ENCODE peak calls at places on chromosomes 7 and 10, in five cellular contexts. One of them, this sample, is unnamed.

GRCh38 chr7:66355762-66356161 is 150.6 kb downstream of the TPST1 start:
- DNase-seq in tibial artery: no peak
- DNase-seq in substantia nigra: no peak
- DNase-seq in neural progenitor cell: no peak
- DNase-seq in fibroblast of lung: no peak
- DNase-seq in this sample: no peak

GRCh38 chr7:17444673-17445072 is 146.2 kb downstream of the AHR start:
- DNase-seq in tibial artery: no peak
- DNase-seq in fibroblast of lung: peak
- DNase-seq in substantia nigra: no peak
- DNase-seq in neural progenitor cell: no peak
- DNase-seq in this sample: no peak

GRCh38 chr7:114460021-114460420 is 45.4 kb downstream of the FOXP2 start:
- DNase-seq in neural progenitor cell: no peak
- DNase-seq in substantia nigra: no peak
- DNase-seq in fibroblast of lung: no peak
- DNase-seq in tibial artery: no peak
- DNase-seq in this sample: no peak

GRCh38 chr7:13291010-13291409 is 603.6 kb downstream of the ARL4A start:
- DNase-seq in fibroblast of lung: peak
- DNase-seq in substantia nigra: no peak
- DNase-seq in tibial artery: no peak
- DNase-seq in neural progenitor cell: no peak
- DNase-seq in this sample: no peak

GRCh38 chr7:6532516-6532915 is 18.7 kb downstream of the GRID2IP start:
- DNase-seq in neural progenitor cell: no peak
- DNase-seq in substantia nigra: peak
- DNase-seq in fibroblast of lung: no peak
- DNase-seq in tibial artery: no peak
- DNase-seq in this sample: no peak

GRCh38 chr7:78377532-78377931 is 579.0 kb downstream of the PHTF2 start:
- DNase-seq in substantia nigra: no peak
- DNase-seq in fibroblast of lung: no peak
- DNase-seq in neural progenitor cell: no peak
- DNase-seq in tibial artery: no peak
- DNase-seq in this sample: no peak

GRCh38 chr7:127751062-127751722 is 99.2 kb downstream of the SND1 start:
- DNase-seq in neural progenitor cell: peak
- DNase-seq in tibial artery: no peak
- DNase-seq in substantia nigra: no peak
- DNase-seq in fibroblast of lung: peak
- DNase-seq in this sample: no peak

GRCh38 chr10:12409171-12409570 is 59.8 kb downstream of the CAMK1D start:
- DNase-seq in tibial artery: peak
- DNase-seq in neural progenitor cell: no peak
- DNase-seq in substantia nigra: no peak
- DNase-seq in fibroblast of lung: no peak
- DNase-seq in this sample: no peak

GRCh38 chr10:103510046-103510685 is 16.7 kb downstream of the NEURL1 start:
- DNase-seq in neural progenitor cell: no peak
- DNase-seq in substantia nigra: no peak
- DNase-seq in fibroblast of lung: no peak
- DNase-seq in tibial artery: no peak
- DNase-seq in this sample: no peak

GRCh38 chr7:105496501-105496900 is 25.6 kb downstream of the PUS7 start:
- DNase-seq in fibroblast of lung: peak
- DNase-seq in tibial artery: no peak
- DNase-seq in neural progenitor cell: no peak
- DNase-seq in substantia nigra: no peak
- DNase-seq in this sample: no peak

GRCh38 chr7:68529221-68529620 is 1069.1 kb upstream of the AUTS2 start:
- DNase-seq in tibial artery: no peak
- DNase-seq in substantia nigra: no peak
- DNase-seq in fibroblast of lung: no peak
- DNase-seq in neural progenitor cell: no peak
- DNase-seq in this sample: no peak

GRCh38 chr7:106757846-106758245 is 96.9 kb upstream of the CCDC71L start:
- DNase-seq in substantia nigra: no peak
- DNase-seq in fibroblast of lung: peak
- DNase-seq in tibial artery: peak
- DNase-seq in neural progenitor cell: no peak
- DNase-seq in this sample: no peak

GRCh38 chr7:133857376-133858119 is 269.6 kb upstream of the LRGUK start:
- DNase-seq in tibial artery: no peak
- DNase-seq in substantia nigra: no peak
- DNase-seq in fibroblast of lung: no peak
- DNase-seq in neural progenitor cell: no peak
- DNase-seq in this sample: no peak

GRCh38 chr10:113362645-113363091 is 190.2 kb upstream of the HABP2 start:
- DNase-seq in substantia nigra: no peak
- DNase-seq in fibroblast of lung: peak
- DNase-seq in neural progenitor cell: no peak
- DNase-seq in tibial artery: peak
- DNase-seq in this sample: no peak

GRCh38 chr10:67976292-67977245 is 92.1 kb downstream of the SIRT1 start:
- DNase-seq in neural progenitor cell: peak
- DNase-seq in substantia nigra: peak
- DNase-seq in fibroblast of lung: peak
- DNase-seq in tibial artery: no peak
- DNase-seq in this sample: no peak

GRCh38 chr7:25929448-25929847 is 222.6 kb upstream of the NFE2L3 start:
- DNase-seq in tibial artery: no peak
- DNase-seq in neural progenitor cell: no peak
- DNase-seq in substantia nigra: no peak
- DNase-seq in fibroblast of lung: no peak
- DNase-seq in this sample: no peak

GRCh38 chr10:51092402-51092801 is 18.1 kb downstream of the PRKG1 start:
- DNase-seq in fibroblast of lung: peak
- DNase-seq in substantia nigra: peak
- DNase-seq in neural progenitor cell: no peak
- DNase-seq in tibial artery: peak
- DNase-seq in this sample: peak

GRCh38 chr7:14596421-14596820 is 306.1 kb downstream of the DGKB start:
- DNase-seq in fibroblast of lung: peak
- DNase-seq in substantia nigra: no peak
- DNase-seq in tibial artery: no peak
- DNase-seq in neural progenitor cell: no peak
- DNase-seq in this sample: no peak

GRCh38 chr7:136890379-136890778 is 21.9 kb downstream of the CHRM2 start:
- DNase-seq in neural progenitor cell: no peak
- DNase-seq in tibial artery: no peak
- DNase-seq in fibroblast of lung: peak
- DNase-seq in substantia nigra: no peak
- DNase-seq in this sample: no peak

GRCh38 chr7:100881136-100881535 is 6.2 kb downstream of the SRRT start:
- DNase-seq in tibial artery: no peak
- DNase-seq in neural progenitor cell: no peak
- DNase-seq in fibroblast of lung: no peak
- DNase-seq in substantia nigra: no peak
- DNase-seq in this sample: no peak

GRCh38 chr10:102876747-102877153 is 7.5 kb downstream of the AS3MT start:
- DNase-seq in neural progenitor cell: no peak
- DNase-seq in fibroblast of lung: no peak
- DNase-seq in tibial artery: no peak
- DNase-seq in substantia nigra: no peak
- DNase-seq in this sample: no peak

GRCh38 chr10:62502995-62503613 is 128.9 kb downstream of the ZNF365 start:
- DNase-seq in fibroblast of lung: peak
- DNase-seq in tibial artery: no peak
- DNase-seq in neural progenitor cell: no peak
- DNase-seq in substantia nigra: no peak
- DNase-seq in this sample: no peak

GRCh38 chr7:84546403-84546802 is 351.8 kb upstream of the SEMA3A start:
- DNase-seq in neural progenitor cell: peak
- DNase-seq in fibroblast of lung: no peak
- DNase-seq in tibial artery: no peak
- DNase-seq in substantia nigra: no peak
- DNase-seq in this sample: no peak

GRCh38 chr7:111914287-111914686 is 291.9 kb downstream of the DOCK4 start:
- DNase-seq in tibial artery: no peak
- DNase-seq in fibroblast of lung: no peak
- DNase-seq in substantia nigra: no peak
- DNase-seq in neural progenitor cell: no peak
- DNase-seq in this sample: no peak

GRCh38 chr7:111918461-111918860 is 287.7 kb downstream of the DOCK4 start:
- DNase-seq in fibroblast of lung: no peak
- DNase-seq in neural progenitor cell: no peak
- DNase-seq in substantia nigra: no peak
- DNase-seq in tibial artery: no peak
- DNase-seq in this sample: no peak

GRCh38 chr7:111920329-111920728 is 285.9 kb downstream of the DOCK4 start:
- DNase-seq in fibroblast of lung: no peak
- DNase-seq in tibial artery: no peak
- DNase-seq in substantia nigra: no peak
- DNase-seq in neural progenitor cell: no peak
- DNase-seq in this sample: no peak

GRCh38 chr7:111919690-111920179 is 286.5 kb downstream of the DOCK4 start:
- DNase-seq in neural progenitor cell: no peak
- DNase-seq in tibial artery: no peak
- DNase-seq in substantia nigra: no peak
- DNase-seq in fibroblast of lung: peak
- DNase-seq in this sample: no peak

DNA sequence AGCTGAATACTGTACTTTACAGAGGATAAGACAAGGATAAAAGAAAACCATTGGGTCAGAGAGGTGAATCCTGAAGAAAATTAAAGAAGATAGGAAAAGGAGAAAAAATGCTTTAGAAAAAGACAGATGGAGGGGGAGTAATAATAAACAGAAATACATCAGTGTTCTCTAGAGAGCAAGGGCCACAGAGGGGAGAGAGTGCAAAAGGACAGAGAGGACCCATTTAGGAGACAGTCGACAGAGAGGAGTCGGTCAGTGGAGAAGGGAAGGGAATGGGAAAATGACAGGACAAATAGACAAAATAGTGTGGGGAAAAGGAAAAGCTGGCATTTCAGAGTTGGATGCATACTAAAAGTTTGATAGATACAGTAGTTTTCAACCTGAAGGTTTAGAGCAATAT is 287.0 kb downstream of the DOCK4 start:
- DNase-seq in neural progenitor cell: no peak
- DNase-seq in fibroblast of lung: no peak
- DNase-seq in tibial artery: no peak
- DNase-seq in substantia nigra: no peak
- DNase-seq in this sample: no peak
- H3K27ac ChIP-seq in neural progenitor cell: no peak
- H3K27ac ChIP-seq in fibroblast of lung: no peak
- H3K27ac ChIP-seq in tibial artery: no peak
- H3K27ac ChIP-seq in substantia nigra: no peak
- H3K27ac ChIP-seq in this sample: no peak

GRCh38 chr10:110397856-110398255 is 93.1 kb upstream of the SMNDC1 start:
- DNase-seq in fibroblast of lung: no peak
- DNase-seq in tibial artery: no peak
- DNase-seq in neural progenitor cell: no peak
- DNase-seq in substantia nigra: no peak
- DNase-seq in this sample: no peak

GRCh38 chr10:110396284-110396651 is 91.5 kb upstream of the SMNDC1 start:
- DNase-seq in neural progenitor cell: no peak
- DNase-seq in tibial artery: no peak
- DNase-seq in fibroblast of lung: no peak
- DNase-seq in substantia nigra: no peak
- DNase-seq in this sample: no peak

GRCh38 chr10:110400173-110400947 is 95.6 kb upstream of the SMNDC1 start:
- DNase-seq in fibroblast of lung: no peak
- DNase-seq in tibial artery: no peak
- DNase-seq in neural progenitor cell: no peak
- DNase-seq in substantia nigra: peak
- DNase-seq in this sample: no peak

GRCh38 chr10:110399163-110400094 is 94.7 kb upstream of the SMNDC1 start:
- DNase-seq in substantia nigra: no peak
- DNase-seq in fibroblast of lung: peak
- DNase-seq in neural progenitor cell: no peak
- DNase-seq in tibial artery: no peak
- DNase-seq in this sample: no peak

DNA sequence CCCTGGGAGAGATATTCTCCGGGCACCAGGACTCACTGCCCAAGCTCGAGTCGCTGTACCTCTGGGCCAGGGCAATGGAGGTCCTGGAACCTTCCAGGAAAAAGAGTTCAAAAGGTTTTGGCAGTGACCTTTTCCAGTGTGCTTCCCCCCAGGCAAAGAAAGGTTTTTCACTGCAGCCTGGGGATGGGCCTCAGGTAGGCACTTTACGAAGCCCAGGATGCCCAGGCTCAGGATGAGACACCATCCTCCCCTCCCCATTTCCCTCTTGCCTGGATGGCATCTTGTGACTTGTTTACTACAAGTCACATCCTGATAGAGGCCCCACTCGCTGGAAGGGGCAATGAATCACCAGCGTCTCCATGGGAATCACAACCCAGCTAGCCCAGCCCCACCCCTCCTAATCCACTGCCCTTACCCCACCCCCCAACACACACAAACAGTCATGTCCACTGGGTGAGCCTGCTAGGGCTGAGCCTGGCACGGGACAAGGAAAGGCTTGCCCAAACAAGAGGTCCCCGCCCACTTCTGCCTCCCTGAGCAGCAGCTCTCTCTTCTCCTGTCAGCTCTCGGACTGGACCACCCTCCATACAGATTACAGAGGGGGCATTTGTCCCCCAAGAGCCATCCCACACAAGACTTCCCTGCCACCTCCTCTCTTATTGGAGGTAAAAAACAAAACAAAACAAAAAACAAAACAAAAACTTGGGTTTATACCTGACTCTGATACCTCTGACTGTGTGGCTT is 93.9 kb upstream of the SMNDC1 start:
- DNase-seq in fibroblast of lung: peak
- DNase-seq in tibial artery: peak
- DNase-seq in neural progenitor cell: peak
- DNase-seq in substantia nigra: no peak
- DNase-seq in this sample: no peak
- H3K27ac ChIP-seq in fibroblast of lung: peak
- H3K27ac ChIP-seq in tibial artery: no peak
- H3K27ac ChIP-seq in neural progenitor cell: no peak
- H3K27ac ChIP-seq in substantia nigra: no peak
- H3K27ac ChIP-seq in this sample: no peak

GRCh38 chr7:4758791-4759190 is 16.6 kb upstream of the AP5Z1 start:
- DNase-seq in tibial artery: no peak
- DNase-seq in fibroblast of lung: no peak
- DNase-seq in neural progenitor cell: no peak
- DNase-seq in substantia nigra: no peak
- DNase-seq in this sample: no peak

GRCh38 chr7:4762121-4763055 is 13.0 kb upstream of the AP5Z1 start:
- DNase-seq in substantia nigra: no peak
- DNase-seq in fibroblast of lung: no peak
- DNase-seq in neural progenitor cell: no peak
- DNase-seq in tibial artery: no peak
- DNase-seq in this sample: no peak

GRCh38 chr7:4758111-4758510 is 17.3 kb upstream of the AP5Z1 start:
- DNase-seq in neural progenitor cell: no peak
- DNase-seq in substantia nigra: no peak
- DNase-seq in fibroblast of lung: no peak
- DNase-seq in tibial artery: no peak
- DNase-seq in this sample: no peak

GRCh38 chr7:4760952-4761351 is 14.5 kb upstream of the AP5Z1 start:
- DNase-seq in fibroblast of lung: no peak
- DNase-seq in tibial artery: no peak
- DNase-seq in substantia nigra: no peak
- DNase-seq in neural progenitor cell: no peak
- DNase-seq in this sample: no peak

GRCh38 chr7:4759211-4759610 is 16.2 kb upstream of the AP5Z1 start:
- DNase-seq in neural progenitor cell: no peak
- DNase-seq in fibroblast of lung: no peak
- DNase-seq in tibial artery: no peak
- DNase-seq in substantia nigra: no peak
- DNase-seq in this sample: no peak
- H3K27ac ChIP-seq in neural progenitor cell: no peak
- H3K27ac ChIP-seq in fibroblast of lung: no peak
- H3K27ac ChIP-seq in tibial artery: no peak
- H3K27ac ChIP-seq in substantia nigra: no peak
- H3K27ac ChIP-seq in this sample: no peak

GRCh38 chr7:151116603-151117002 is 30.3 kb downstream of the AGAP3 start:
- DNase-seq in fibroblast of lung: no peak
- DNase-seq in neural progenitor cell: no peak
- DNase-seq in substantia nigra: no peak
- DNase-seq in tibial artery: no peak
- DNase-seq in this sample: no peak
- H3K27ac ChIP-seq in fibroblast of lung: no peak
- H3K27ac ChIP-seq in neural progenitor cell: no peak
- H3K27ac ChIP-seq in substantia nigra: no peak
- H3K27ac ChIP-seq in tibial artery: no peak
- H3K27ac ChIP-seq in this sample: no peak

This sample was measured in caudate nucleus.